ENCODE peak calls at places on chromosomes 3 and 15, in six cellular contexts. A is GM10248; Y is NCI-H1930; U is stimulated activated CD4-positive, alpha-beta T cell treated with anti-CD3 and anti-CD28 coated beads, Interleukin-12 subunit alpha, Interleukin-12 subunit beta, amount 100 ng/mL, for 48 hours; K is T-helper 2 cell; O is NT2/D1. D is an unnamed sample.
A peak's percentile ranks its signal among the peaks of the same experiment; 100 is the strongest.

GRCh38 chr3:33537135-33537534 is 96.9 kb upstream of the UBP1 start:
- DNase-seq in K (no peak), O (no peak), A (no peak), U (no peak), Y (no peak), D (no peak)

GRCh38 chr3:50369271-50369670 is 9.9 kb upstream of the TMEM115 start:
- DNase-seq in K (no peak), A (no peak), U (no peak), O (no peak), Y (no peak), D (no peak)

GRCh38 chr3:64548200-64548889 is 139.5 kb downstream of the ADAMTS9 start:
- DNase-seq in A (no peak), K (no peak), Y (no peak), O (no peak), U (no peak), D (no peak)

GRCh38 chr3:7275396-7275795 is 414.5 kb downstream of the GRM7 start:
- DNase-seq in U (no peak), K (no peak), O (no peak), Y (no peak), A (no peak), D (no peak)

GRCh38 chr15:57353317-57353804 is 22.9 kb upstream of the CGNL1 start:
- DNase-seq in Y (no peak), K (no peak), A (no peak), U (no peak), O (no peak), D (no peak)

GRCh38 chr15:39852237-39852636 is 67.8 kb downstream of the GPR176 start:
- DNase-seq in K (no peak), A (no peak), O (no peak), Y (no peak), U (no peak), D (no peak)

GRCh38 chr3:126512916-126513650 is 4.5 kb downstream of the UROC1 start:
- DNase-seq in A (no peak), O (no peak), U (no peak), Y (no peak), K (no peak), D (peak; percentile 67)

GRCh38 chr15:71780349-71780976 is 29.9 kb upstream of the NR2E3 start:
- DNase-seq in O (peak; percentile 75), U (peak; percentile 27), A (peak; percentile 74), Y (no peak), K (peak; percentile 9), D (peak; percentile 76)

GRCh38 chr15:43517354-43518072 is at the start of gene MAP1A:
- DNase-seq in U (no peak), Y (no peak), O (no peak), K (no peak), A (no peak), D (no peak)

GRCh38 chr3:165196577-165197561 is 685 bp upstream of the SLITRK3 start:
- DNase-seq in U (no peak), K (no peak), Y (no peak), O (no peak), A (peak; percentile 16), D (no peak)

GRCh38 chr15:41511331-41512077 is 2.1 kb downstream of the LTK start:
- DNase-seq in U (no peak), O (no peak), Y (no peak), A (peak; percentile 41), K (no peak), D (no peak)

GRCh38 chr3:100041328-100041749 is 73.0 kb downstream of the FILIP1L start:
- DNase-seq in Y (no peak), K (no peak), U (no peak), A (no peak), O (no peak), D (no peak)

GRCh38 chr3:8733332-8734094 is at the start of gene CAV3:
- DNase-seq in U (no peak), K (no peak), Y (no peak), O (no peak), A (no peak), D (no peak)

GRCh38 chr15:74389115-74390048 is 21.9 kb upstream of the CYP11A1 start:
- DNase-seq in Y (no peak), U (no peak), K (no peak), A (no peak), O (no peak), D (no peak)

GRCh38 chr3:101509811-101510210 is 3.2 kb downstream of the SENP7 start:
- DNase-seq in Y (no peak), A (no peak), U (no peak), K (no peak), O (no peak), D (no peak)

GRCh38 chr3:79383402-79384012 is 384.3 kb downstream of the ROBO1 start:
- DNase-seq in U (no peak), K (no peak), A (no peak), Y (no peak), O (no peak), D (peak; percentile 10)

GRCh38 chr15:82543155-82543554 is 2.9 kb upstream of the RPS17 start:
- DNase-seq in U (no peak), O (no peak), A (no peak), Y (no peak), K (no peak), D (peak; percentile 63)

GRCh38 chr15:35693286-35693685 is 147.3 kb upstream of the DPH6 start:
- DNase-seq in A (no peak), U (no peak), K (no peak), Y (no peak), O (no peak), D (no peak)

GRCh38 chr3:30548605-30549004 is 57.8 kb upstream of the TGFBR2 start:
- DNase-seq in A (no peak), U (peak; percentile 60), Y (no peak), K (no peak), O (no peak), D (no peak)

GRCh38 chr3:14452676-14453367 is 50.4 kb downstream of the SLC6A6 start:
- DNase-seq in A (no peak), O (no peak), Y (peak; percentile 46), K (no peak), U (no peak), D (no peak)

GRCh38 chr3:177071496-177072156 is 125.7 kb downstream of the TBL1XR1 start:
- DNase-seq in A (no peak), K (no peak), O (no peak), U (no peak), Y (no peak), D (no peak)

GRCh38 chr3:40173291-40173710 is 136.2 kb upstream of the EIF1B start:
- DNase-seq in Y (no peak), O (no peak), K (no peak), A (no peak), U (no peak), D (no peak)

GRCh38 chr3:46878796-46879436 is 1.4 kb downstream of the PTH1R start:
- DNase-seq in O (no peak), A (no peak), U (no peak), K (no peak), Y (no peak), D (no peak)

GRCh38 chr3:127015282-127016042 is 32.5 kb downstream of the PLXNA1 start:
- DNase-seq in Y (no peak), O (peak; percentile 9), A (peak; percentile 92), K (no peak), U (no peak), D (peak; percentile 30)

GRCh38 chr15:59399465-59400102 is 26.9 kb upstream of the MYO1E start:
- DNase-seq in A (peak; percentile 74), U (no peak), Y (no peak), K (no peak), O (no peak), D (peak; percentile 83)

GRCh38 chr3:43766672-43767465 is 76.1 kb downstream of the ABHD5 start:
- DNase-seq in U (no peak), Y (no peak), A (no peak), O (no peak), K (no peak), D (no peak)

GRCh38 chr3:46664188-46664970 is 29.1 kb downstream of the ALS2CL start:
- DNase-seq in K (no peak), Y (no peak), O (no peak), A (no peak), U (no peak), D (no peak)

GRCh38 chr15:87477759-87478687 is 778.5 kb downstream of the NTRK3 start:
- DNase-seq in U (no peak), A (no peak), O (no peak), K (no peak), Y (no peak), D (no peak)

GRCh38 chr15:39692464-39693327 is 89.9 kb downstream of the FSIP1 start:
- DNase-seq in K (no peak), U (no peak), O (no peak), Y (no peak), A (no peak), D (no peak)

GRCh38 chr3:853489-853888 is 239.3 kb upstream of the CNTN6 start:
- DNase-seq in Y (no peak), K (no peak), U (no peak), A (no peak), O (no peak), D (no peak)

GRCh38 chr15:74322558-74323180 is 44.8 kb downstream of the CYP11A1 start:
- DNase-seq in Y (peak; percentile 19), K (peak; percentile 36), O (no peak), A (peak; percentile 86), U (peak; percentile 47), D (peak; percentile 79)

GRCh38 chr3:105639131-105639530 is 229.7 kb downstream of the CBLB start:
- DNase-seq in U (no peak), Y (no peak), A (no peak), O (no peak), K (no peak), D (no peak)